ENCODE peak calls at places on chromosomes 2 and 18, in nine cellular contexts. One of them, this sample, is unnamed.
A peak's percentile ranks its signal among the peaks of the same experiment; 100 is the strongest.

GRCh38 chr2:156191547-156191946 is 141.0 kb downstream of the NR4A2 start:
- DNase-seq in Daoy: no peak
- DNase-seq in activated CD4-positive, CD25-positive, alpha-beta regulatory T cell treated with anti-CD3 and anti-CD28 coated beads, Interleukin-2, amount 50 U/mL, for 72 hours: no peak
- DNase-seq in CD8-positive, alpha-beta T cell: no peak
- DNase-seq in AG08395: no peak
- DNase-seq in Panc1: no peak
- DNase-seq in GM18507: no peak
- DNase-seq in anterior cingulate cortex: no peak
- DNase-seq in iris pigment epithelial cell: peak; percentile 16
- DNase-seq in this sample: peak; percentile 46

GRCh38 chr2:241562269-241562891 is 3.8 kb downstream of the BOK start:
- DNase-seq in GM18507: no peak
- DNase-seq in activated CD4-positive, CD25-positive, alpha-beta regulatory T cell treated with anti-CD3 and anti-CD28 coated beads, Interleukin-2, amount 50 U/mL, for 72 hours: no peak
- DNase-seq in iris pigment epithelial cell: no peak
- DNase-seq in Daoy: no peak
- DNase-seq in AG08395: no peak
- DNase-seq in CD8-positive, alpha-beta T cell: no peak
- DNase-seq in Panc1: no peak
- DNase-seq in anterior cingulate cortex: no peak
- DNase-seq in this sample: no peak

GRCh38 chr2:20916604-20917286 is 93.8 kb upstream of the LDAH start:
- DNase-seq in Daoy: peak; percentile 40
- DNase-seq in CD8-positive, alpha-beta T cell: no peak
- DNase-seq in GM18507: no peak
- DNase-seq in iris pigment epithelial cell: peak; percentile 62
- DNase-seq in AG08395: no peak
- DNase-seq in Panc1: no peak
- DNase-seq in activated CD4-positive, CD25-positive, alpha-beta regulatory T cell treated with anti-CD3 and anti-CD28 coated beads, Interleukin-2, amount 50 U/mL, for 72 hours: no peak
- DNase-seq in anterior cingulate cortex: no peak
- DNase-seq in this sample: peak; percentile 38

GRCh38 chr18:23336072-23336471 is 117.0 kb upstream of the RIOK3 start:
- DNase-seq in Daoy: no peak
- DNase-seq in CD8-positive, alpha-beta T cell: no peak
- DNase-seq in GM18507: no peak
- DNase-seq in activated CD4-positive, CD25-positive, alpha-beta regulatory T cell treated with anti-CD3 and anti-CD28 coated beads, Interleukin-2, amount 50 U/mL, for 72 hours: no peak
- DNase-seq in AG08395: no peak
- DNase-seq in anterior cingulate cortex: no peak
- DNase-seq in Panc1: no peak
- DNase-seq in iris pigment epithelial cell: no peak
- DNase-seq in this sample: peak; percentile 71

GRCh38 chr2:235889302-235889630 is 278.9 kb downstream of the GBX2 start:
- DNase-seq in Panc1: no peak
- DNase-seq in GM18507: no peak
- DNase-seq in anterior cingulate cortex: no peak
- DNase-seq in Daoy: no peak
- DNase-seq in activated CD4-positive, CD25-positive, alpha-beta regulatory T cell treated with anti-CD3 and anti-CD28 coated beads, Interleukin-2, amount 50 U/mL, for 72 hours: no peak
- DNase-seq in CD8-positive, alpha-beta T cell: no peak
- DNase-seq in AG08395: no peak
- DNase-seq in iris pigment epithelial cell: no peak
- DNase-seq in this sample: no peak

GRCh38 chr2:5253263-5253662 is 438.9 kb upstream of the SOX11 start:
- DNase-seq in activated CD4-positive, CD25-positive, alpha-beta regulatory T cell treated with anti-CD3 and anti-CD28 coated beads, Interleukin-2, amount 50 U/mL, for 72 hours: no peak
- DNase-seq in Panc1: no peak
- DNase-seq in anterior cingulate cortex: no peak
- DNase-seq in AG08395: no peak
- DNase-seq in iris pigment epithelial cell: no peak
- DNase-seq in GM18507: no peak
- DNase-seq in CD8-positive, alpha-beta T cell: no peak
- DNase-seq in Daoy: no peak
- DNase-seq in this sample: no peak

GRCh38 chr2:64288321-64288931 is 144.2 kb upstream of the PELI1 start:
- DNase-seq in iris pigment epithelial cell: peak; percentile 84
- DNase-seq in CD8-positive, alpha-beta T cell: no peak
- DNase-seq in anterior cingulate cortex: no peak
- DNase-seq in Panc1: no peak
- DNase-seq in AG08395: peak; percentile 73
- DNase-seq in Daoy: peak; percentile 55
- DNase-seq in activated CD4-positive, CD25-positive, alpha-beta regulatory T cell treated with anti-CD3 and anti-CD28 coated beads, Interleukin-2, amount 50 U/mL, for 72 hours: no peak
- DNase-seq in GM18507: no peak
- DNase-seq in this sample: peak; percentile 12

GRCh38 chr2:64017811-64018714 is 1.2 kb downstream of the VPS54 start:
- DNase-seq in anterior cingulate cortex: no peak
- DNase-seq in activated CD4-positive, CD25-positive, alpha-beta regulatory T cell treated with anti-CD3 and anti-CD28 coated beads, Interleukin-2, amount 50 U/mL, for 72 hours: no peak
- DNase-seq in CD8-positive, alpha-beta T cell: no peak
- DNase-seq in GM18507: no peak
- DNase-seq in AG08395: peak; percentile 18
- DNase-seq in Panc1: no peak
- DNase-seq in iris pigment epithelial cell: peak; percentile 36
- DNase-seq in Daoy: peak; percentile 24
- DNase-seq in this sample: peak; percentile 48

GRCh38 chr2:13113016-13113415 is 396.3 kb downstream of the TRIB2 start:
- DNase-seq in GM18507: no peak
- DNase-seq in Daoy: no peak
- DNase-seq in anterior cingulate cortex: no peak
- DNase-seq in activated CD4-positive, CD25-positive, alpha-beta regulatory T cell treated with anti-CD3 and anti-CD28 coated beads, Interleukin-2, amount 50 U/mL, for 72 hours: no peak
- DNase-seq in Panc1: no peak
- DNase-seq in CD8-positive, alpha-beta T cell: no peak
- DNase-seq in iris pigment epithelial cell: no peak
- DNase-seq in AG08395: no peak
- DNase-seq in this sample: no peak

GRCh38 chr18:74217476-74218143 is 69.3 kb downstream of the TIMM21 start:
- DNase-seq in Daoy: no peak
- DNase-seq in CD8-positive, alpha-beta T cell: no peak
- DNase-seq in iris pigment epithelial cell: no peak
- DNase-seq in GM18507: no peak
- DNase-seq in AG08395: no peak
- DNase-seq in activated CD4-positive, CD25-positive, alpha-beta regulatory T cell treated with anti-CD3 and anti-CD28 coated beads, Interleukin-2, amount 50 U/mL, for 72 hours: no peak
- DNase-seq in Panc1: no peak
- DNase-seq in anterior cingulate cortex: no peak
- DNase-seq in this sample: peak; percentile 55

GRCh38 chr2:144553379-144553778 is 33.5 kb upstream of the ZEB2 start:
- DNase-seq in Panc1: no peak
- DNase-seq in AG08395: peak; percentile 49
- DNase-seq in Daoy: peak; percentile 68
- DNase-seq in anterior cingulate cortex: no peak
- DNase-seq in CD8-positive, alpha-beta T cell: no peak
- DNase-seq in activated CD4-positive, CD25-positive, alpha-beta regulatory T cell treated with anti-CD3 and anti-CD28 coated beads, Interleukin-2, amount 50 U/mL, for 72 hours: no peak
- DNase-seq in iris pigment epithelial cell: peak; percentile 98
- DNase-seq in GM18507: no peak
- DNase-seq in this sample: peak; percentile 93

GRCh38 chr2:1704606-1705556 is 39.4 kb downstream of the PXDN start:
- DNase-seq in AG08395: no peak
- DNase-seq in iris pigment epithelial cell: no peak
- DNase-seq in Panc1: no peak
- DNase-seq in GM18507: no peak
- DNase-seq in CD8-positive, alpha-beta T cell: no peak
- DNase-seq in activated CD4-positive, CD25-positive, alpha-beta regulatory T cell treated with anti-CD3 and anti-CD28 coated beads, Interleukin-2, amount 50 U/mL, for 72 hours: no peak
- DNase-seq in Daoy: no peak
- DNase-seq in anterior cingulate cortex: no peak
- DNase-seq in this sample: peak; percentile 89

This sample was measured in epithelial cell of esophagus.